ENCODE peak calls at places on chromosomes 5 and 9, in seven cellular contexts. F, H, O, S, C, T and W are unnamed samples. For H3K9me3, the result is how much of the 10 kb centered on the place peaks cover.

GRCh38 chr9:124008855-124009834 is 2.4 kb upstream of the LHX2 start:
- DNase-seq in F (no peak), H (no peak), O (no peak), S (no peak), C (no peak), T (no peak), W (no peak)

GRCh38 chr5:142311725-142312124 is 13.1 kb downstream of the SPRY4 start:
- DNase-seq in F (no peak), H (no peak), O (no peak), S (no peak), C (no peak), T (no peak), W (no peak)

GRCh38 chr9:136915632-136916329 is 28.8 kb downstream of the FBXW5 start:
- DNase-seq in F (no peak), H (no peak), O (no peak), S (no peak), C (no peak), T (no peak), W (no peak)

GRCh38 chr5:139385061-139385889 is 2.2 kb upstream of the SLC23A1 start:
- DNase-seq in F (no peak), H (no peak), O (no peak), S (no peak), C (no peak), T (peak), W (no peak)

GRCh38 chr5:168647083-168647482 is 67.9 kb upstream of the PANK3 start:
- DNase-seq in F (no peak), H (no peak), O (no peak), S (no peak), C (no peak), T (peak), W (peak)

GRCh38 chr5:178931846-178932760 is 8.9 kb upstream of the ZNF454 start:
- DNase-seq in F (no peak), H (no peak), O (no peak), S (no peak), C (no peak), T (no peak), W (no peak)

GRCh38 chr5:135504376-135504775 is 31.4 kb downstream of the NEUROG1 start:
- DNase-seq in F (no peak), H (no peak), O (no peak), S (no peak), C (no peak), T (no peak), W (no peak)

GRCh38 chr9:15135167-15135792 is 171.7 kb downstream of the TTC39B start:
- DNase-seq in F (no peak), H (peak), O (peak), S (peak), C (no peak), T (peak), W (peak)

GRCh38 chr9:114958021-114958846 is 27.8 kb upstream of the TNFSF8 start:
- DNase-seq in F (peak), H (peak), O (peak), S (no peak), C (peak), T (peak), W (no peak)

GRCh38 chr5:88858392-88858791 is 24.6 kb downstream of the MEF2C start:
- DNase-seq in F (no peak), H (no peak), O (no peak), S (no peak), C (no peak), T (no peak), W (no peak)

GRCh38 chr5:98454904-98455303 is 318.6 kb upstream of the RGMB start:
- DNase-seq in F (no peak), H (no peak), O (no peak), S (no peak), C (no peak), T (no peak), W (no peak)

GRCh38 chr5:98158440-98158839 is 615.0 kb upstream of the RGMB start:
- DNase-seq in F (no peak), H (no peak), O (no peak), S (no peak), C (no peak), T (no peak), W (no peak)

GRCh38 chr9:99368341-99369326 is 146.6 kb downstream of the SEC61B start:
- DNase-seq in F (peak), H (peak), O (peak), S (peak), C (no peak), T (no peak), W (no peak)

GRCh38 chr5:110088676-110089436 is 399.1 kb downstream of the MAN2A1 start:
- DNase-seq in F (no peak), H (no peak), O (no peak), S (no peak), C (no peak), T (no peak), W (no peak)

GRCh38 chr9:114380988-114381387 is 6.8 kb downstream of the AKNA start:
- DNase-seq in F (no peak), H (no peak), O (no peak), S (no peak), C (no peak), T (no peak), W (no peak)

GRCh38 chr5:123514615-123515355 is 2.8 kb downstream of the CSNK1G3 start:
- DNase-seq in F (no peak), H (no peak), O (no peak), S (no peak), C (no peak), T (peak), W (no peak)

GRCh38 chr5:142145106-142145900 is 36.7 kb downstream of the NDFIP1 start:
- DNase-seq in F (no peak), H (peak), O (peak), S (peak), C (no peak), T (peak), W (peak)

GRCh38 chr9:76866689-76867088 is 39.2 kb downstream of the PRUNE2 start:
- DNase-seq in F (no peak), H (no peak), O (no peak), S (peak), C (no peak), T (no peak), W (peak)

GRCh38 chr5:158531899-158532298 is 567.8 kb downstream of the EBF1 start:
- DNase-seq in F (no peak), H (no peak), O (no peak), S (no peak), C (no peak), T (no peak), W (no peak)

GRCh38 chr5:4941957-4942830 is 197.9 kb upstream of the ADAMTS16 start:
- DNase-seq in F (no peak), H (no peak), O (no peak), S (no peak), C (peak), T (peak), W (peak)

GRCh38 chr5:39584921-39585320 is 160.1 kb upstream of the DAB2 start:
- DNase-seq in F (no peak), H (no peak), O (no peak), S (no peak), C (no peak), T (no peak), W (no peak)

GRCh38 chr5:168324864-168325615 is 33.6 kb downstream of the WWC1 start:
- DNase-seq in F (no peak), H (no peak), O (no peak), S (no peak), C (no peak), T (peak), W (peak)

GRCh38 chr5:149358294-149358651 is 427 bp downstream of the PCYOX1L start:
- DNase-seq in F (peak), H (no peak), O (peak), S (peak), C (peak), T (peak), W (no peak)

GRCh38 chr9:36450110-36450732 is 50.2 kb upstream of the RNF38 start:
- DNase-seq in F (no peak), H (no peak), O (peak), S (no peak), C (no peak), T (peak), W (peak)

GRCh38 chr5:7541898-7542297 is 146.0 kb downstream of the ADCY2 start:
- DNase-seq in F (no peak), H (no peak), O (no peak), S (no peak), C (no peak), T (no peak), W (no peak)

GRCh38 chr5:30106596-30106995 is 1086.9 kb upstream of the CDH6 start:
- DNase-seq in F (no peak), H (no peak), O (no peak), S (no peak), C (no peak), T (no peak), W (no peak)

GRCh38 chr5:167361841-167362240 is 929.6 kb upstream of the WWC1 start:
- DNase-seq in F (no peak), H (no peak), O (no peak), S (no peak), C (no peak), T (no peak), W (no peak)

GRCh38 chr5:56350595-56351170 is 117.6 kb upstream of the ANKRD55 start:
- DNase-seq in F (peak), H (peak), O (peak), S (peak), C (peak), T (peak), W (peak)

GRCh38 chr5:92435781-92436180 is 1052.7 kb upstream of the ARRDC3 start:
- DNase-seq in F (no peak), H (no peak), O (no peak), S (no peak), C (no peak), T (no peak), W (no peak)

GRCh38 chr5:5198111-5198510 is 58.0 kb downstream of the ADAMTS16 start:
- DNase-seq in F (no peak), H (no peak), O (no peak), S (no peak), C (no peak), T (no peak), W (no peak)

GRCh38 chr9:130042931-130043653 is at the start of gene FNBP1:
- DNase-seq in F (peak), H (peak), O (peak), S (peak), C (peak), T (peak), W (peak)

GRCh38 chr9:107756091-107756490 is 266.5 kb upstream of the KLF4 start:
- DNase-seq in F (no peak), H (no peak), O (no peak), S (no peak), C (no peak), T (no peak), W (no peak)

GRCh38 chr5:172525633-172526360 is 71.5 kb upstream of the SH3PXD2B start:
- DNase-seq in F (no peak), H (no peak), O (no peak), S (no peak), C (no peak), T (peak), W (no peak)

GRCh38 chr5:154644745-154645411 is 110.3 kb upstream of the LARP1 start:
- DNase-seq in F (no peak), H (no peak), O (no peak), S (no peak), C (no peak), T (peak), W (no peak)

GRCh38 chr5:150918613-150919012 is 13.8 kb upstream of the ZNF300 start:
- DNase-seq in F (no peak), H (no peak), O (no peak), S (no peak), C (no peak), T (no peak), W (no peak)
- H3K9me3 ChIP-seq in F (half or more), H (under half), O (under half), S (under half), C (half or more), T (under half), W (under half)

GRCh38 chr5:80246995-80247729 is 8.7 kb downstream of the SERINC5 start:
- DNase-seq in F (peak), H (peak), O (peak), S (peak), C (peak), T (peak), W (peak)

GRCh38 chr5:80240368-80240986 is 15.4 kb downstream of the SERINC5 start:
- DNase-seq in F (no peak), H (no peak), O (no peak), S (no peak), C (no peak), T (no peak), W (no peak)

GRCh38 chr5:80242849-80243248 is 13.0 kb downstream of the SERINC5 start:
- DNase-seq in F (no peak), H (no peak), O (no peak), S (no peak), C (no peak), T (no peak), W (no peak)

GRCh38 chr5:80245986-80246781 is 9.7 kb downstream of the SERINC5 start:
- DNase-seq in F (no peak), H (no peak), O (no peak), S (no peak), C (no peak), T (no peak), W (no peak)

DNA sequence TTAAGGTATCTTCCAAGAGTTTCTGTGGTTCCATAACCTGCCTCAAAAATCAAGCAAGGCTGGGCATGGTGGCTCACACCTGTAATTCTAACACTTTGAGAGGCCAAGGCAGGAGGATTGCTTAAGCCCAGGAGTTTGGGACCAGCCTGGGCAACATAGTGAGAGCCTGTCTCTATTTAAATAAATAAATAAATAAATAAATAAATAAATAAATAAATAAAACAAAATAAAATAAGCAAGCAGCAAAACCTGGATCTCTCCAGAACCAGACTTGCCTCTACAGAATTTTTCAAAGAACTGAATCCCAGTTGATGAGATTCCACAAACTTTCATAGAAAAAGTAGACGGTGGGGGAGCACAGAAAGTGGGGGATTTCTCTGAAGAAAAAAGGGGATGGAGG is 12.3 kb downstream of the SERINC5 start:
- DNase-seq in F (no peak), H (no peak), O (no peak), S (no peak), C (no peak), T (no peak), W (no peak)
- H3K9me3 ChIP-seq in F (under half), H (under half), O (under half), S (under half), C (under half), T (under half), W (under half)

DNA sequence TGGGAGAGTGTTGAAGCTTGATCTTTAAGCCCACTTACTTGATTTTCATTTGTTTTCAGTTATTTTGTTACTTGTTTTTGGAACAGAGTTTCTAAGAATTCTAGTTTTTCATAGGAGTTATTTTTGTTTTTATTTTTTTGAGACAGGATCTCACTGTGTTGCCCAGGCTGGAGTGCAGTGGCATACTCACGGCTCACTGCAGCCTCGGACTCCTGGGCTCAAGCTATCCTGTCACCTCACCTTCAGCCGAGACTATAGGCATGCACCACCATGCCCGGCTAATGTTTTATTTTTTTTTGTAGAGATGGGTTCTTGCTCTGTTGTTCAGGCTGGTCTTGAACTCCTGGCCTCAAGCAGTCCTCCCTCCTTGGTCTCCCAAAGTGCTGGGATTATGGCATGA is 6.3 kb downstream of the ERBIN start:
- DNase-seq in F (no peak), H (no peak), O (no peak), S (no peak), C (no peak), T (no peak), W (no peak)
- H3K9me3 ChIP-seq in F (under half), H (under half), O (under half), S (under half), C (under half), T (under half), W (under half)

DNA sequence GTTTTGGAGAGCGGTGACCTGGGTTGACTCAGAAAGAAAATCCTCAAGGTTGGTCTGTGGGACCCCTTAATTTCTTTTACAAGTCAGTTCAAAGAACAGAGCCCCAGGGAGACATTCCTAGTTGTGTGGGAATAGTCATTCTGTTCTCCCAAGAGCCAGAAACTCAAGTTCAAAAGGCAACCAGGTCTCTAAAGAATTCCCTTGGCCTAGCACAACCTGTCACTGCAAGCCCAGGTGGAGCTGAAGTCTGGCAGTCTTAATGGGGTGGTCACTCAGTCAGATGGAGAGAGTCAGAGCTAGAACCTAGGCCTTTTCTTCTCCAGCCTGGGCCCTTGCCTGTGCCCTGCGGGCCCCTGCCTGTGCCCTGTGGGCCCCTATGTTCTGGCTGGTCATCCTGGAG is 37.5 kb upstream of the CDKN2AIPNL start:
- DNase-seq in F (no peak), H (no peak), O (no peak), S (no peak), C (no peak), T (no peak), W (no peak)
- H3K9me3 ChIP-seq in F (under half), H (under half), O (under half), S (under half), C (under half), T (under half), W (under half)

DNA sequence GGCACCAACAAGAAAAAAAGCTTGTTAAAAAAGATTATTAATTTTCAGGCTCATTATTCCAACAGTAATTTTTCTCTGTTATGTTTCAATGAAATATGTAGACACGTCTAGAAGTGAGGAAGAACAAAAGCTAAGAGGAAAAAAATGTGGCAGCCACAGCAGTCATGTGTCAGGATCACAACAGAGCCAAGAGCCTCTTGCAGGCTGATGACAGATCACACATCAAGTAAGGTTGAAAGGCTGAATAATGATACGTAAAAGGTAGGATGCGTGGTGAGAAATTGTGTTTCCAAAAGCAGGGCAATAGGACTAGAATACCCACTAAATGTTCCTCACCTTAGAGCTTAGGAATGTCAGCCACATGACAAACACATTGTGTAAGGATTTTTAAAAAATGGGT is 124.8 kb downstream of the HTR1A start:
- DNase-seq in F (no peak), H (no peak), O (no peak), S (no peak), C (no peak), T (no peak), W (no peak)
- H3K9me3 ChIP-seq in F (under half), H (under half), O (under half), S (under half), C (under half), T (under half), W (under half)